ENCODE peak calls at places on chromosome 10, in nine cellular contexts. T is mammary epithelial cell, K is cardiac muscle cell, Z is RWPE1, X is GM23248, N is H9, E is breast epithelium, D is psoas muscle, R is small intestine. Y is an unnamed sample.

GRCh38 chr10:624605-625334 is 64.7 kb downstream of the DIP2C start:
- DNase-seq in T (peak; percentile 32), K (peak; percentile 90), Z (peak; percentile 38), X (peak; percentile 89), N (peak; percentile 83), E (peak; percentile 63), D (peak; percentile 89), R (no peak), Y (peak; percentile 86)

GRCh38 chr10:46220187-46220586 is 66.6 kb upstream of the ANTXRL start:
- DNase-seq in T (no peak), K (no peak), Z (no peak), X (no peak), N (peak; percentile 15), E (no peak), D (no peak), R (no peak), Y (no peak)

GRCh38 chr10:50395279-50395678 is 144.0 kb upstream of the ASAH2 start:
- DNase-seq in T (peak; percentile 84), K (peak; percentile 71), Z (peak; percentile 74), X (peak; percentile 86), N (no peak), E (no peak), D (no peak), R (peak; percentile 22), Y (no peak)

GRCh38 chr10:130387936-130388580 is 251.9 kb downstream of the GLRX3 start:
- DNase-seq in T (no peak), K (no peak), Z (no peak), X (no peak), N (no peak), E (no peak), D (no peak), R (no peak), Y (no peak)

GRCh38 chr10:82910301-82910700 is 1035.3 kb downstream of the NRG3 start:
- DNase-seq in T (peak; percentile 31), K (no peak), Z (no peak), X (no peak), N (no peak), E (no peak), D (no peak), R (no peak), Y (no peak)

GRCh38 chr10:86955501-86956194 is 1.8 kb downstream of the MMRN2 start:
- DNase-seq in T (no peak), K (no peak), Z (no peak), X (no peak), N (peak; percentile 41), E (no peak), D (peak; percentile 60), R (no peak), Y (no peak)

GRCh38 chr10:19097151-19097550 is 48.5 kb downstream of the MALRD1 start:
- DNase-seq in T (no peak), K (no peak), Z (no peak), X (no peak), N (no peak), E (no peak), D (no peak), R (no peak), Y (no peak)

GRCh38 chr10:80509403-80510161 is 28.1 kb upstream of the SH2D4B start:
- DNase-seq in T (no peak), K (peak; percentile 91), Z (peak; percentile 96), X (peak; percentile 44), N (no peak), E (no peak), D (peak; percentile 62), R (no peak), Y (no peak)

GRCh38 chr10:132176647-132177046 is 10.1 kb upstream of the DPYSL4 start:
- DNase-seq in T (no peak), K (no peak), Z (no peak), X (no peak), N (no peak), E (no peak), D (no peak), R (no peak), Y (no peak)

GRCh38 chr10:43931308-43931930 is 282.7 kb upstream of the ZNF32 start:
- DNase-seq in T (peak; percentile 3), K (peak; percentile 45), Z (no peak), X (peak; percentile 92), N (peak; percentile 5), E (no peak), D (no peak), R (no peak), Y (no peak)

GRCh38 chr10:70344144-70344543 is 38.3 kb downstream of the LRRC20 start:
- DNase-seq in T (no peak), K (no peak), Z (no peak), X (no peak), N (no peak), E (no peak), D (no peak), R (no peak), Y (no peak)

GRCh38 chr10:101032637-101033201 is 1.7 kb downstream of the SFXN3 start:
- DNase-seq in T (peak; percentile 82), K (peak; percentile 91), Z (peak; percentile 85), X (peak; percentile 94), N (no peak), E (peak; percentile 49), D (no peak), R (no peak), Y (peak; percentile 85)

GRCh38 chr10:75417522-75417927 is 13.9 kb upstream of the LRMDA start:
- DNase-seq in T (no peak), K (no peak), Z (peak; percentile 34), X (no peak), N (peak; percentile 92), E (no peak), D (no peak), R (no peak), Y (no peak)

GRCh38 chr10:96334888-96335526 is 23.8 kb downstream of the OPALIN start:
- DNase-seq in T (peak; percentile 9), K (peak; percentile 56), Z (peak; percentile 79), X (peak; percentile 56), N (peak; percentile 49), E (no peak), D (no peak), R (peak; percentile 77), Y (no peak)

GRCh38 chr10:102812213-102812876 is 24.9 kb downstream of the CYP17A1 start:
- DNase-seq in T (no peak), K (peak; percentile 32), Z (no peak), X (no peak), N (no peak), E (no peak), D (no peak), R (no peak), Y (peak; percentile 26)

GRCh38 chr10:132398566-132398991 is 1.6 kb downstream of the PWWP2B start:
- DNase-seq in T (no peak), K (no peak), Z (no peak), X (no peak), N (no peak), E (no peak), D (peak; percentile 74), R (no peak), Y (no peak)

GRCh38 chr10:29737209-29737565 is 102.4 kb upstream of the SVIL start:
- DNase-seq in T (no peak), K (no peak), Z (no peak), X (no peak), N (no peak), E (no peak), D (no peak), R (no peak), Y (no peak)

GRCh38 chr10:18202600-18203150 is 62.5 kb downstream of the CACNB2 start:
- DNase-seq in T (no peak), K (peak; percentile 6), Z (no peak), X (no peak), N (no peak), E (no peak), D (no peak), R (no peak), Y (no peak)

GRCh38 chr10:124667425-124668130 is 76.6 kb downstream of the FAM53B start:
- DNase-seq in T (no peak), K (no peak), Z (no peak), X (no peak), N (no peak), E (no peak), D (no peak), R (peak; percentile 72), Y (no peak)

GRCh38 chr10:125779403-125780327 is 4.0 kb upstream of the MMP21 start:
- DNase-seq in T (no peak), K (no peak), Z (no peak), X (no peak), N (no peak), E (no peak), D (no peak), R (no peak), Y (no peak)

GRCh38 chr10:119466076-119466475 is 76.4 kb downstream of the RGS10 start:
- DNase-seq in T (no peak), K (no peak), Z (no peak), X (no peak), N (no peak), E (no peak), D (no peak), R (no peak), Y (no peak)

GRCh38 chr10:6669269-6669859 is 89.3 kb upstream of the PRKCQ start:
- DNase-seq in T (peak; percentile 30), K (peak; percentile 73), Z (peak; percentile 62), X (peak; percentile 68), N (no peak), E (no peak), D (no peak), R (peak; percentile 28), Y (no peak)

GRCh38 chr10:44933117-44933450 is 21.9 kb downstream of the TMEM72 start:
- DNase-seq in T (no peak), K (no peak), Z (no peak), X (no peak), N (no peak), E (no peak), D (no peak), R (no peak), Y (no peak)
- H3K27ac ChIP-seq in T (no peak overlapping the region), K (no peak overlapping the region), Z (no peak overlapping the region), X (no peak overlapping the region), N (no peak overlapping the region), E (no peak overlapping the region), D (no peak overlapping the region), R (no peak overlapping the region), Y (peak overlapping the region; percentile 3)

GRCh38 chr10:110774069-110775021 is 97.4 kb upstream of the PDCD4 start:
- DNase-seq in T (peak; percentile 88), K (peak; percentile 55), Z (peak; percentile 98), X (peak; percentile 92), N (no peak), E (no peak), D (no peak), R (peak; percentile 89), Y (no peak)
- H3K27ac ChIP-seq in T (peak overlapping the region; percentile 50), K (peak overlapping the region; percentile 14), Z (peak overlapping the region; percentile 51), X (peak overlapping the region; percentile 43), N (no peak overlapping the region), E (no peak overlapping the region), D (peak overlapping the region; percentile 81), R (peak overlapping the region; percentile 93), Y (no peak overlapping the region)

DNA sequence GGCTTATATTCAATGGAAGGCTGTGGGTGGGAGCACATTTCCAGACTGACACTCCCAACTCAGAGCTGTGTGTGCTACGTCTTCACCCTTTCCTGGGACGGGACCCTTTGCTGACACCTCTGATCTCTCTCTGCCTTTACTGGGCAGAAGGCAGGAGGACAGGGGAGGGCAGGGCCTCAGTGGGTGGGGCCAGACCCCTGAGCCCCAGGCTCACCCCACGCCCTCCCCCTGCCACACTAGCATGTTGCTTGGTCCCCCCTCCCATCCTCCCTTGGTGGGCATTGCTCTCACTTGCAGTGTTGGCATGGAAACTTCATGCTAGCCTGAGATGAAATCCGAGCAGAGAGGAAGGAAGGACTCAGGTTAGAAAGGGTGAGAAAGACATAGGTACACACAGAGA is 18.4 kb downstream of the TMEM273 start:
- DNase-seq in T (no peak), K (no peak), Z (no peak), X (no peak), N (no peak), E (no peak), D (no peak), R (no peak), Y (no peak)
- H3K27ac ChIP-seq in T (no peak overlapping the region), K (no peak overlapping the region), Z (no peak overlapping the region), X (no peak overlapping the region), N (no peak overlapping the region), E (no peak overlapping the region), D (no peak overlapping the region), R (no peak overlapping the region), Y (no peak overlapping the region)

GRCh38 chr10:73886085-73886529 is 11.8 kb upstream of the CAMK2G start:
- DNase-seq in T (peak; percentile 68), K (peak; percentile 87), Z (peak; percentile 85), X (peak; percentile 89), N (peak; percentile 86), E (peak; percentile 61), D (peak; percentile 78), R (peak; percentile 76), Y (peak; percentile 61)
- H3K27ac ChIP-seq in T (peak overlapping the region; percentile 98), K (no peak overlapping the region), Z (peak overlapping the region; percentile 99), X (peak overlapping the region; percentile 96), N (no peak overlapping the region), E (peak overlapping the region; percentile 90), D (peak overlapping the region; percentile 96), R (no peak overlapping the region), Y (no peak overlapping the region)